ENCODE peak calls at places on chromosomes 11 and 22, in six cellular contexts. W, C, F, H, Z and N are unnamed samples.

GRCh38 chr22:27800250-27801131 is 1.1 kb downstream of the MN1 start:
- DNase-seq in W (no peak), C (no peak), F (peak; percentile 70), H (no peak), Z (no peak), N (no peak)

GRCh38 chr11:45026835-45027234 is 76.2 kb upstream of the TP53I11 start:
- DNase-seq in W (no peak), C (no peak), F (no peak), H (no peak), Z (no peak), N (no peak)

GRCh38 chr11:134436781-134437180 is 24.7 kb upstream of the B3GAT1 start:
- DNase-seq in W (no peak), C (no peak), F (no peak), H (no peak), Z (no peak), N (no peak)

GRCh38 chr22:37930952-37931440 is 22.4 kb downstream of the C22orf23 start:
- DNase-seq in W (no peak), C (no peak), F (no peak), H (no peak), Z (no peak), N (no peak)

GRCh38 chr11:3087821-3088800 is 30.9 kb upstream of the CARS1 start:
- DNase-seq in W (no peak), C (no peak), F (no peak), H (peak; percentile 78), Z (no peak), N (no peak)

GRCh38 chr11:102420547-102420946 is 32.0 kb downstream of the TMEM123 start:
- DNase-seq in W (no peak), C (no peak), F (no peak), H (no peak), Z (peak; percentile 5), N (no peak)

GRCh38 chr11:94775576-94776327 is 7.6 kb downstream of the AMOTL1 start:
- DNase-seq in W (no peak), C (peak; percentile 35), F (no peak), H (no peak), Z (no peak), N (no peak)

GRCh38 chr11:8277691-8278090 is 14.0 kb upstream of the LMO1 start:
- DNase-seq in W (no peak), C (no peak), F (no peak), H (no peak), Z (no peak), N (no peak)

GRCh38 chr11:134037093-134037908 is 31.6 kb upstream of the JAM3 start:
- DNase-seq in W (peak; percentile 54), C (peak; percentile 63), F (peak; percentile 80), H (no peak), Z (peak; percentile 37), N (peak; percentile 37)

GRCh38 chr22:21695432-21696085 is 29.7 kb downstream of the PPIL2 start:
- DNase-seq in W (no peak), C (no peak), F (no peak), H (no peak), Z (no peak), N (no peak)